ENCODE peak calls at places on chromosome X, in four cellular contexts. One of them, this sample, is unnamed.

GRCh38 chrX:39556056-39556455 is 541.7 kb downstream of the BCOR start:
- DNase-seq in uterus: no peak
- DNase-seq in lung: no peak
- DNase-seq in IMR-90: no peak
- DNase-seq in this sample: no peak

GRCh38 chrX:72305286-72306084 is at the start of gene CITED1:
- DNase-seq in uterus: no peak
- DNase-seq in IMR-90: no peak
- DNase-seq in lung: no peak
- DNase-seq in this sample: no peak

GRCh38 chrX:53682885-53683555 is 3.5 kb downstream of the HUWE1 start:
- DNase-seq in IMR-90: peak
- DNase-seq in uterus: peak
- DNase-seq in lung: peak
- DNase-seq in this sample: peak

GRCh38 chrX:30533261-30533660 is 44.3 kb downstream of the TASL start:
- DNase-seq in IMR-90: peak
- DNase-seq in uterus: no peak
- DNase-seq in lung: no peak
- DNase-seq in this sample: no peak

GRCh38 chrX:115449742-115450141 is 111.2 kb upstream of the PLS3 start:
- DNase-seq in uterus: peak
- DNase-seq in lung: peak
- DNase-seq in IMR-90: no peak
- DNase-seq in this sample: no peak

GRCh38 chrX:75522565-75523411 is at the start of gene ZDHHC15:
- DNase-seq in IMR-90: no peak
- DNase-seq in uterus: peak
- DNase-seq in lung: peak
- DNase-seq in this sample: peak

GRCh38 chrX:55135171-55135570 is 46.4 kb downstream of the PAGE2 start:
- DNase-seq in uterus: peak
- DNase-seq in lung: no peak
- DNase-seq in IMR-90: peak
- DNase-seq in this sample: peak

GRCh38 chrX:19342331-19342906 is 1.3 kb upstream of the PDHA1 start:
- DNase-seq in lung: no peak
- DNase-seq in uterus: no peak
- DNase-seq in IMR-90: peak
- DNase-seq in this sample: no peak

GRCh38 chrX:118495958-118496762 is 545 bp downstream of the DOCK11 start:
- DNase-seq in lung: peak
- DNase-seq in uterus: peak
- DNase-seq in IMR-90: no peak
- DNase-seq in this sample: peak

GRCh38 chrX:103797691-103798090 is 21.1 kb downstream of the PLP1 start:
- DNase-seq in lung: no peak
- DNase-seq in IMR-90: peak
- DNase-seq in uterus: no peak
- DNase-seq in this sample: no peak

GRCh38 chrX:151082077-151082948 is 94.1 kb upstream of the GPR50 start:
- DNase-seq in uterus: peak
- DNase-seq in lung: peak
- DNase-seq in IMR-90: peak
- DNase-seq in this sample: peak

GRCh38 chrX:3176439-3176820 is 135.2 kb downstream of the ARSF start:
- DNase-seq in IMR-90: peak
- DNase-seq in uterus: no peak
- DNase-seq in lung: no peak
- DNase-seq in this sample: no peak

GRCh38 chrX:32745323-32745722 is 466.0 kb downstream of the DMD start:
- DNase-seq in IMR-90: no peak
- DNase-seq in uterus: no peak
- DNase-seq in lung: no peak
- DNase-seq in this sample: no peak

GRCh38 chrX:139890991-139891700 is 41.7 kb downstream of the ATP11C start:
- DNase-seq in uterus: no peak
- DNase-seq in IMR-90: peak
- DNase-seq in lung: no peak
- DNase-seq in this sample: no peak

This sample was measured in naive thymus-derived CD8-positive, alpha-beta T cell.